ENCODE peak calls at places on chromosomes 4 and X, in eight cellular contexts. G, E, F, H, U, V, S and N are unnamed samples. For H3K36me3, the result is how much of the 10 kb centered on the place peaks cover.

GRCh38 chr4:176635372-176636261 is 157.1 kb downstream of the VEGFC start:
- DNase-seq in S (no peak), E (no peak), V (peak), U (no peak), F (peak), G (no peak), H (no peak), N (peak)

GRCh38 chr4:101835121-101835904 is 44.8 kb downstream of the BANK1 start:
- DNase-seq in S (no peak), F (peak), E (no peak), U (no peak), G (no peak), H (no peak), V (peak), N (peak)

GRCh38 chr4:149077142-149077541 is 634.9 kb upstream of the NR3C2 start:
- DNase-seq in V (no peak), E (no peak), F (no peak), U (no peak), H (no peak), S (no peak), G (no peak), N (no peak)

GRCh38 chr4:37453004-37453360 is 208.4 kb downstream of the NWD2 start:
- DNase-seq in F (peak), S (peak), H (no peak), E (peak), U (no peak), G (peak), V (peak), N (peak)

GRCh38 chr4:47195706-47196105 is 164.3 kb downstream of the GABRB1 start:
- DNase-seq in F (no peak), S (no peak), H (no peak), G (no peak), E (no peak), U (no peak), V (no peak), N (peak)

GRCh38 chrX:2692221-2693122 is 1.4 kb downstream of the CD99 start:
- DNase-seq in G (peak), U (peak), F (peak), V (no peak), E (no peak), H (peak), S (peak), N (no peak)

GRCh38 chrX:140092121-140092520 is 126.8 kb upstream of the CXorf66 start:
- DNase-seq in F (no peak), U (no peak), H (no peak), S (no peak), G (peak), V (no peak), E (no peak), N (no peak)

GRCh38 chrX:10023821-10024220 is 56.7 kb downstream of the CLDN34 start:
- DNase-seq in G (no peak), E (no peak), V (no peak), S (no peak), H (no peak), U (no peak), F (no peak), N (no peak)

GRCh38 chrX:21856504-21856903 is 717 bp downstream of the YY2 start:
- DNase-seq in H (no peak), U (no peak), V (no peak), F (no peak), S (no peak), E (no peak), G (no peak), N (no peak)

GRCh38 chr4:8355864-8356565 is 84.5 kb downstream of the ACOX3 start:
- DNase-seq in U (no peak), S (no peak), V (peak), H (no peak), E (no peak), F (no peak), G (peak), N (peak)

GRCh38 chrX:130173190-130173895 is 1.6 kb downstream of the RAB33A start:
- DNase-seq in G (no peak), U (peak), V (no peak), S (peak), F (no peak), H (no peak), E (no peak), N (no peak)

GRCh38 chrX:14006489-14006888 is 23.2 kb downstream of the GEMIN8 start:
- DNase-seq in F (no peak), S (no peak), E (no peak), G (no peak), H (no peak), V (no peak), U (no peak), N (no peak)

GRCh38 chr4:94673961-94674360 is 83.8 kb upstream of the BMPR1B start:
- DNase-seq in F (no peak), U (no peak), H (no peak), E (no peak), V (no peak), S (no peak), G (no peak), N (no peak)

GRCh38 chr4:37948542-37948941 is 11.7 kb upstream of the PTTG2 start:
- DNase-seq in V (no peak), G (no peak), H (no peak), F (no peak), S (no peak), E (no peak), U (no peak), N (no peak)

GRCh38 chr4:163902417-163902816 is 407.9 kb downstream of the TMA16 start:
- DNase-seq in G (no peak), S (no peak), E (no peak), F (no peak), U (no peak), H (no peak), V (no peak), N (no peak)

GRCh38 chr4:22463179-22463578 is 52.7 kb downstream of the ADGRA3 start:
- DNase-seq in V (no peak), G (peak), E (no peak), S (no peak), H (no peak), F (no peak), U (no peak), N (no peak)

GRCh38 chr4:102598102-102598758 is 97.1 kb downstream of the NFKB1 start:
- DNase-seq in G (no peak), S (no peak), F (no peak), V (no peak), U (no peak), E (no peak), H (no peak), N (no peak)

GRCh38 chr4:141625023-141625422 is 11.4 kb upstream of the IL15 start:
- DNase-seq in E (no peak), S (no peak), F (no peak), V (no peak), G (no peak), H (no peak), U (no peak), N (no peak)

GRCh38 chr4:17510582-17510981 is 1.3 kb downstream of the QDPR start:
- DNase-seq in S (no peak), E (no peak), F (no peak), V (no peak), U (no peak), G (no peak), H (no peak), N (no peak)

GRCh38 chrX:110317079-110317819 is 636 bp downstream of the AMMECR1 start:
- DNase-seq in G (peak), U (peak), E (peak), H (no peak), V (no peak), F (peak), S (peak), N (peak)

GRCh38 chr4:65535128-65535527 is 135.2 kb downstream of the EPHA5 start:
- DNase-seq in G (no peak), F (no peak), U (no peak), S (no peak), V (no peak), E (no peak), H (no peak), N (no peak)

GRCh38 chrX:108439434-108439883 is at the start of gene COL4A5:
- DNase-seq in V (peak), H (no peak), U (peak), G (peak), F (peak), E (peak), S (peak), N (peak)

GRCh38 chr4:38055566-38055965 is 95.4 kb downstream of the PTTG2 start:
- DNase-seq in U (no peak), E (no peak), F (no peak), G (peak), S (no peak), H (no peak), V (no peak), N (no peak)

GRCh38 chrX:119729408-119730201 is 28.8 kb upstream of the SOWAHD start:
- DNase-seq in E (peak), F (peak), H (no peak), S (peak), V (peak), G (peak), U (peak), N (peak)

GRCh38 chrX:51456814-51457213 is 39.6 kb downstream of the NUDT11 start:
- DNase-seq in E (no peak), H (no peak), F (peak), S (no peak), G (no peak), V (no peak), U (no peak), N (no peak)

GRCh38 chr4:98470831-98471230 is 187.6 kb downstream of the TSPAN5 start:
- DNase-seq in V (no peak), S (no peak), H (no peak), G (no peak), E (no peak), U (no peak), F (no peak), N (no peak)

GRCh38 chr4:172411180-172411579 is 598.0 kb downstream of the GALNTL6 start:
- DNase-seq in H (no peak), V (peak), U (no peak), F (no peak), G (no peak), S (no peak), E (no peak), N (no peak)

DNA sequence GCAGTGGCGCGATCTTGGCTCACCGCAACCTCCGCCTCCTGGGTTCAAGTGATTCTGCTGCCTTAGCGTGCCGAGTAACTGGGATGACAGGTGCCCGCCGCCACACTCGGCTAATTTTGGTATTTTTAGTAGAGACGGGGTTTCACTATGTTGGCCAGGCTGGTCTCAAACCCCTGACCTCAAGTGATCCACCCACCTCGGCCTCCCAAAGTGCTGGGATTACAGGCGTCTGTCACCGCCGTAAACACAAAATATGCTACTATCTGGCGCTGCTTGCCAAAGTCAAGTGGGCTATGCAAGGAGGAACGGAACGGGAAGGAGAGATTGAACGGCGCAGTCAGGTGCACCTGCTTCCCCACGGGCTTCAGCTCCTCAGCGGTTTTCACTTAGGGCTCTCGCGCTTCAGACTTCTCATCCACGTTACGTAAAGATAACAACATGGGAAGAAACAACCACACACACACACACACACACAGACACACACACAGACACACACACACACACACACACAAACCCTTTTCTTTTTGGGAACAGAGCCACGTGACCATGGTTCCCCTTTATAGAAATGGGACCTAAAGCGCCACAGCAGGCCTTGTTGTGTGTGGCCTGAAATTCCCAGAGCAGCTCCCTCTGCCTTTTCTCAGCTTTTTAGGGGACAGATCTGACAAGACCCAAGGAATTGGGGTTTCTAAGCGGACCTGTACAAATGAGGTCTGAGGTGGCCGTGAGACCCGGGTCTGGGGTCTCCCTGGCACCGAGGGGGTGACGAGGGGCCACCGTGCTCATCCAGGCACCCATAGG is 1.5 kb downstream of the P2RY8 start:
- DNase-seq in G (no peak), E (peak), S (peak), V (no peak), U (no peak), H (no peak), F (no peak), N (no peak)
- H3K4me3 ChIP-seq in G (no peak), E (no peak), S (peak), V (no peak), U (peak), H (peak), F (no peak), N (no peak)

GRCh38 chr4:113290666-113291065 is 241.2 kb downstream of the ANK2 start:
- DNase-seq in E (no peak), H (no peak), G (no peak), U (no peak), S (no peak), V (no peak), F (no peak), N (no peak)

GRCh38 chr4:113293043-113293560 is 243.6 kb downstream of the ANK2 start:
- DNase-seq in G (no peak), V (no peak), E (no peak), S (no peak), F (peak), H (no peak), U (no peak), N (no peak)

GRCh38 chr4:113292371-113293042 is 243.1 kb downstream of the ANK2 start:
- DNase-seq in F (peak), H (peak), U (peak), G (peak), V (no peak), E (no peak), S (peak), N (no peak)

GRCh38 chr4:113294910-113295309 is 245.5 kb downstream of the ANK2 start:
- DNase-seq in F (no peak), V (no peak), G (no peak), H (no peak), S (no peak), U (no peak), E (no peak), N (no peak)

DNA sequence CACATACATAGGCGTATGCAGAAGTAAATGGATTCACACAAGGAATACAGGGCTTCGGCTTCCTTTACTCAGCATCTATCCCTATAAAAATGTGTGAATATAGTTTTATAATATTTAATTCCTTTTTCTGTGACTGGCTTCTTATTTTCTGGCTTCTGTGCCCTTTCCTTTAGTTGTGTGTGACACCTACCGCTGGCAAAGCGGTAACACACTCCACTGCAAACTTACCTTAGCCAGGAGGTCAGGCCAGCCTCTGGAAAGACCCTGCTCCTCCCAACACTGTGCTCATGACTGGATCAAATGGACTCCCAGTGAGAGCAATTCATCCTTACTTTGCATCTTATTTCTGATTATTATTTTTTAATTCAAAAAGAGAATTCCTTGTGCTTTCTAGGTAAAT is 244.2 kb downstream of the ANK2 start:
- DNase-seq in F (no peak), E (no peak), G (no peak), H (no peak), U (no peak), S (no peak), V (no peak), N (no peak)
- TF ChIP-seq CTCF in F (peak), E (no peak), G (no peak), H (no peak), U (no peak), S (no peak), V (no peak), N (no peak)

GRCh38 chr4:68310651-68311247 is 39.1 kb downstream of the YTHDC1 start:
- DNase-seq in F (no peak), E (no peak), V (no peak), H (no peak), U (no peak), G (no peak), S (no peak), N (no peak)
- H3K36me3 ChIP-seq in F (under half), E (under half), V (under half), H (half or more), U (under half), G (half or more), S (under half), N (under half)

GRCh38 chr4:23779422-23779821 is 110.4 kb downstream of the PPARGC1A start:
- DNase-seq in S (no peak), H (no peak), E (no peak), F (no peak), U (no peak), V (no peak), G (no peak), N (no peak)
- H3K4me3 ChIP-seq in S (no peak), H (no peak), E (no peak), F (no peak), U (no peak), V (no peak), G (no peak), N (no peak)

GRCh38 chr4:153777421-153777820 is 11.5 kb downstream of the SFRP2 start:
- DNase-seq in E (no peak), F (no peak), U (no peak), S (no peak), H (no peak), V (no peak), G (no peak), N (no peak)

GRCh38 chr4:153776601-153777000 is 12.3 kb downstream of the SFRP2 start:
- DNase-seq in S (no peak), U (no peak), G (no peak), E (no peak), F (no peak), V (no peak), H (no peak), N (no peak)

GRCh38 chr4:153771058-153771457 is 11.2 kb upstream of the RNF175 start:
- DNase-seq in H (no peak), U (no peak), S (no peak), F (no peak), G (no peak), E (no peak), V (no peak), N (no peak)

GRCh38 chr4:153778383-153778782 is 10.5 kb downstream of the SFRP2 start:
- DNase-seq in U (no peak), V (no peak), F (no peak), G (no peak), H (no peak), S (no peak), E (no peak), N (no peak)

GRCh38 chr4:153773236-153773690 is 13.4 kb upstream of the RNF175 start:
- DNase-seq in E (no peak), H (no peak), S (no peak), F (no peak), V (no peak), U (no peak), G (peak), N (no peak)
- TF ChIP-seq CTCF in E (no peak), H (no peak), S (no peak), F (peak), V (no peak), U (no peak), G (peak), N (no peak)

GRCh38 chrX:70336767-70337166 is 46.9 kb downstream of the KIF4A start:
- DNase-seq in U (no peak), S (no peak), V (no peak), H (no peak), E (no peak), F (no peak), G (no peak), N (no peak)

GRCh38 chrX:70332600-70332999 is 42.7 kb downstream of the KIF4A start:
- DNase-seq in F (no peak), E (no peak), V (no peak), S (no peak), H (no peak), G (no peak), U (no peak), N (no peak)

GRCh38 chrX:70331161-70331560 is 41.3 kb downstream of the KIF4A start:
- DNase-seq in V (no peak), U (no peak), G (no peak), E (no peak), S (no peak), F (no peak), H (no peak), N (no peak)
- H3K36me3 ChIP-seq in V (under half), U (under half), G (under half), E (under half), S (under half), F (under half), H (under half), N (under half)

GRCh38 chr4:1489639-1489995 is 83.4 kb upstream of the NKX1-1 start:
- DNase-seq in U (no peak), F (no peak), E (peak), S (no peak), G (no peak), H (no peak), V (no peak), N (no peak)

GRCh38 chr4:1488831-1489638 is 82.8 kb upstream of the NKX1-1 start:
- DNase-seq in H (no peak), S (no peak), V (no peak), E (peak), G (peak), U (no peak), F (no peak), N (no peak)

GRCh38 chr4:1487106-1487505 is 80.9 kb upstream of the NKX1-1 start:
- DNase-seq in E (no peak), V (no peak), G (peak), U (no peak), F (no peak), S (no peak), H (no peak), N (no peak)

GRCh38 chr4:1488357-1488756 is 82.1 kb upstream of the NKX1-1 start:
- DNase-seq in E (peak), F (no peak), V (no peak), S (no peak), U (no peak), G (no peak), H (no peak), N (no peak)

GRCh38 chr4:1487761-1488160 is 81.5 kb upstream of the NKX1-1 start:
- DNase-seq in G (no peak), U (no peak), S (no peak), V (no peak), E (no peak), H (no peak), F (no peak), N (no peak)
- H3K4me3 ChIP-seq in G (no peak), U (no peak), S (no peak), V (no peak), E (no peak), H (no peak), F (no peak), N (no peak)

GRCh38 chr4:150609131-150609530 is 27.2 kb downstream of the MAB21L2 start:
- DNase-seq in G (no peak), E (no peak), F (no peak), U (no peak), S (no peak), V (peak), H (no peak), N (peak)
- TF ChIP-seq CTCF in G (no peak), E (no peak), F (no peak), U (no peak), S (no peak), V (no peak), H (no peak), N (no peak)